ENCODE peak calls at places on chromosome 14, in seven cellular contexts. J is endothelial cell, A is foreskin melanocyte, C is astrocyte of the spinal cord, Q is fibroblast of the aortic adventitia, K is NCI-H748 treated with DMSO at 0.1 percent for 48 hours, R is neural progenitor cell. D is an unnamed sample.

GRCh38 chr14:21063479-21063878 is 5.9 kb downstream of the RNASE8 start:
- DNase-seq in J (no peak), A (no peak), C (peak), Q (peak), K (no peak), R (peak), D (no peak)

GRCh38 chr14:65961004-65961403 is 525.2 kb upstream of the CCDC196 start:
- DNase-seq in J (peak), A (peak), C (peak), Q (peak), K (peak), R (peak), D (peak)

GRCh38 chr14:20690848-20691640 is 2.5 kb downstream of the ANG start:
- DNase-seq in J (peak), A (peak), C (peak), Q (peak), K (peak), R (peak), D (peak)

GRCh38 chr14:63468273-63468672 is 74.9 kb downstream of the PPP2R5E start:
- DNase-seq in J (no peak), A (no peak), C (no peak), Q (no peak), K (no peak), R (no peak), D (no peak)

GRCh38 chr14:99270491-99271287 is 1.3 kb downstream of the BCL11B start:
- DNase-seq in J (peak), A (no peak), C (no peak), Q (no peak), K (peak), R (peak), D (no peak)

GRCh38 chr14:55697358-55697985 is 117.5 kb downstream of the KTN1 start:
- DNase-seq in J (no peak), A (no peak), C (no peak), Q (no peak), K (no peak), R (no peak), D (no peak)

GRCh38 chr14:73786942-73787759 is 64.5 kb upstream of the PTGR2 start:
- DNase-seq in J (peak), A (no peak), C (peak), Q (peak), K (no peak), R (peak), D (no peak)

GRCh38 chr14:23558363-23559009 is 2.4 kb downstream of the THTPA start:
- DNase-seq in J (no peak), A (no peak), C (no peak), Q (no peak), K (no peak), R (no peak), D (no peak)

GRCh38 chr14:103281496-103282231 is 52.4 kb upstream of the EIF5 start:
- DNase-seq in J (peak), A (peak), C (peak), Q (peak), K (no peak), R (peak), D (peak)

GRCh38 chr14:83779266-83779665 is 1750.7 kb upstream of the FLRT2 start:
- DNase-seq in J (no peak), A (no peak), C (peak), Q (no peak), K (no peak), R (no peak), D (no peak)

GRCh38 chr14:100078997-100079561 is 13.9 kb downstream of the EVL start:
- DNase-seq in J (no peak), A (peak), C (peak), Q (peak), K (no peak), R (peak), D (peak)

GRCh38 chr14:70897475-70897874 is 9.8 kb upstream of the PCNX1 start:
- DNase-seq in J (no peak), A (no peak), C (peak), Q (peak), K (no peak), R (no peak), D (no peak)

GRCh38 chr14:105203057-105203494 is 22.0 kb upstream of the NUDT14 start:
- DNase-seq in J (peak), A (peak), C (peak), Q (peak), K (peak), R (peak), D (peak)

GRCh38 chr14:73783107-73783727 is 68.4 kb upstream of the PTGR2 start:
- DNase-seq in J (no peak), A (no peak), C (peak), Q (no peak), K (no peak), R (peak), D (no peak)

GRCh38 chr14:78016532-78016931 is 153.6 kb upstream of the NRXN3 start:
- DNase-seq in J (no peak), A (no peak), C (no peak), Q (no peak), K (no peak), R (no peak), D (no peak)

GRCh38 chr14:51167587-51168219 is 72.3 kb upstream of the TMX1 start:
- DNase-seq in J (no peak), A (peak), C (peak), Q (peak), K (no peak), R (no peak), D (no peak)

GRCh38 chr14:104931323-104931770 is 6.7 kb downstream of the PLD4 start:
- DNase-seq in J (no peak), A (no peak), C (no peak), Q (no peak), K (no peak), R (no peak), D (no peak)

GRCh38 chr14:59463773-59464650 is 1.2 kb downstream of the GPR135 start:
- DNase-seq in J (peak), A (no peak), C (no peak), Q (no peak), K (peak), R (peak), D (no peak)

GRCh38 chr14:103623883-103624482 is 5.0 kb upstream of the KLC1 start:
- DNase-seq in J (no peak), A (no peak), C (no peak), Q (no peak), K (no peak), R (no peak), D (no peak)

GRCh38 chr14:34548472-34548981 is 9.0 kb upstream of the EAPP start:
- DNase-seq in J (no peak), A (no peak), C (no peak), Q (no peak), K (no peak), R (no peak), D (no peak)